ENCODE peak calls at places on chromosomes 3 and 15, in six cellular contexts. G is A549, M is GM23248, R is H9, X is neuronal stem cell, N is K562. W is an unnamed sample.

GRCh38 chr3:154122096-154122911 is 1.1 kb downstream of the ARHGEF26 start:
- DNase-seq in M (peak), R (peak), G (peak), X (peak), N (no peak), W (no peak)

GRCh38 chr15:40054746-40055575 is 16.0 kb upstream of the SRP14 start:
- DNase-seq in M (peak), X (no peak), R (no peak), G (no peak), N (no peak), W (no peak)

GRCh38 chr3:131591394-131591990 is 88.7 kb upstream of the MRPL3 start:
- DNase-seq in G (peak), R (no peak), N (no peak), X (no peak), M (peak), W (no peak)

GRCh38 chr15:57245714-57246113 is 130.6 kb upstream of the CGNL1 start:
- DNase-seq in X (no peak), R (no peak), N (no peak), M (no peak), G (no peak), W (no peak)

GRCh38 chr3:138378331-138378730 is 30.0 kb downstream of the MRAS start:
- DNase-seq in X (no peak), R (no peak), N (no peak), G (no peak), M (no peak), W (no peak)

GRCh38 chr15:44033894-44034293 is 161.2 kb downstream of the FRMD5 start:
- DNase-seq in X (no peak), G (peak), M (peak), R (no peak), N (no peak), W (no peak)

GRCh38 chr15:64144192-64144564 is 7.4 kb upstream of the SNX22 start:
- DNase-seq in M (no peak), G (no peak), N (no peak), R (no peak), X (no peak), W (no peak)

GRCh38 chr3:195168009-195168759 is 102.8 kb downstream of the XXYLT1 start:
- DNase-seq in X (no peak), R (no peak), N (no peak), M (no peak), G (no peak), W (no peak)

GRCh38 chr3:34260991-34261365 is 462.5 kb downstream of the PDCD6IP start:
- DNase-seq in R (no peak), X (no peak), G (no peak), N (no peak), M (peak), W (no peak)

DNA sequence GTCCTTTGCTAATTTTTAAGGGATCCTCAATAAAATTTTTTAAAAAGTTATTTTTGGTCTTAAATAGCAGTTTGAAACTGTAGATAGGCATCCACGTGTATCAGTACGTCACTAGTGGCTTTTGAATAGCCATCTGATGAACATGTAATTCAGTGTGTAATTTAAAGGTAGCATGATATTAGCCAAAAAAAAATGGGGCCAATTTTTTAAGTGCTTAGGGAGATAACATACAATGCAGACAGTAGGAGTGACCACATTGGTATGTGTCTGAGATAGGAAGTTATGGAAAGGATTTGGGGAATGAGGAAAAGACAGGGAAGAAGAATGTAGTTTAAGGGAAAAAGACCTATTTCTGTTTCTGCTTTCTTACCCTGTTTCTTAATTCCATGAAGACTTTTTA is 2.5 kb downstream of the AP4E1 start:
- DNase-seq in G (no peak), X (no peak), N (no peak), M (peak), R (no peak), W (peak)
- H3K4me2 ChIP-seq in G (peak), X (no peak), N (no peak), M (peak), R (no peak), W (peak)

GRCh38 chr3:63387568-63387967 is 109.5 kb downstream of the SYNPR start:
- DNase-seq in R (no peak), M (peak), N (no peak), G (no peak), X (no peak), W (no peak)

GRCh38 chr3:63383040-63383439 is 104.9 kb downstream of the SYNPR start:
- DNase-seq in R (no peak), M (no peak), X (no peak), G (no peak), N (no peak), W (no peak)

GRCh38 chr3:63386568-63386967 is 108.5 kb downstream of the SYNPR start:
- DNase-seq in R (peak), X (no peak), M (peak), N (no peak), G (no peak), W (no peak)

GRCh38 chr3:63384382-63384781 is 106.3 kb downstream of the SYNPR start:
- DNase-seq in M (no peak), G (no peak), X (no peak), R (no peak), N (no peak), W (no peak)

GRCh38 chr3:63385629-63386028 is 107.5 kb downstream of the SYNPR start:
- DNase-seq in X (no peak), N (no peak), M (no peak), G (no peak), R (no peak), W (no peak)
- H3K4me2 ChIP-seq in X (no peak), N (no peak), M (no peak), G (no peak), R (no peak), W (no peak)

DNA sequence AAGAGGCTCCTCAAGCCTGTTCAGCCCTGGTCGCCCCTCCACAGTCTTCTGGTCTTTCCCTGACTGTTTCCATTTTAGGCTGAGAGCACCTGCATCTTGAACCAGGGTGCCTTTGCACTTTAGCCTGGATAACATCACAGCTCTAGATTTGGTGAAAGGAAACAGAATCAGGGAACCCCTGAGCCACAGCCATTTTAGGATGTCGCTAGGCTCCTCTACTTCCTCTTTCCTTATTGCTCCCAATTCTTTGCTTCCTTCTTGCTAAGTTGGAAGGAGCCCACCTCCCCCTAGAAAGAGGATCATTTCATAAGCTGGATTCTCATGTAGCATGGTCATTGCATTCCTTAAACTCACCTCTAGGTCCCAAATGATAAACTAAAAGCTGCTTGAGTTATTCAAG is 130.8 kb upstream of the TPRG1 start:
- DNase-seq in R (no peak), M (no peak), N (no peak), X (no peak), G (no peak), W (no peak)
- H3K4me2 ChIP-seq in R (no peak), M (no peak), N (no peak), X (no peak), G (no peak), W (no peak)

DNA sequence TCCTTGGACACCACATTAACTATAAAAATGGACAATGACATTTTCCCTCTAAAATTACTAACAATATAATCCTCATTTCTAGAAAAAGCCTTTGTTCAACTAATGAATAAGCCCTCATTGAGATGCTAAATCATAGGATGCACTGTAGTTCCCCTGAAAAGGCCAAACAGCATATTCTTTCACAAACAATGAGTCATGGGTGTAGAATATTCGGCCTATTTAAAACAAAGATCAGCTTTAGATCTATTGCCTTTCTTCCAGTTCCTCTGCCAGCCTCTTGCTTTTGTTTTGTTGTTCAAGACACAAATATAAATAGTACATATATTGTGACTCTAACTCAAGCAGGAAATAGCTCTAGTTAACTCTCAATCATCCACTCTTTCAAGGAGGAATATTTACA is 82.5 kb downstream of the ADAM10 start:
- DNase-seq in M (peak), N (no peak), X (no peak), R (no peak), G (peak), W (no peak)
- H3K4me2 ChIP-seq in M (peak), N (no peak), X (no peak), R (peak), G (peak), W (no peak)

W was measured in Karpas-422.